ENCODE peak calls at places on chromosomes 6 and 20, in seven cellular contexts. M is NCI-H774, I is testis, X is kidney tubule cell, U is ACHN, J is GM18507, T is mucosa of gallbladder. B is an unnamed sample.

GRCh38 chr6:223763-224162 is 68.5 kb upstream of the DUSP22 start:
- DNase-seq in T (no peak), X (peak), J (no peak), U (no peak), M (peak), I (no peak), B (no peak)

GRCh38 chr6:118860363-118860762 is 33.6 kb upstream of the ASF1A start:
- DNase-seq in M (no peak), X (no peak), U (no peak), I (no peak), T (no peak), J (no peak), B (no peak)

GRCh38 chr20:25408890-25409289 is 1.4 kb downstream of the GINS1 start:
- DNase-seq in J (no peak), M (no peak), T (no peak), U (no peak), X (peak), I (no peak), B (no peak)

GRCh38 chr20:34604980-34605788 is 46.7 kb downstream of the MAP1LC3A start:
- DNase-seq in J (no peak), I (no peak), T (no peak), U (no peak), M (no peak), X (peak), B (no peak)

GRCh38 chr6:1110935-1111334 is 201.0 kb upstream of the FOXQ1 start:
- DNase-seq in X (peak), J (no peak), M (no peak), T (no peak), U (no peak), I (no peak), B (no peak)

GRCh38 chr20:22861231-22861980 is 173.7 kb upstream of the SSTR4 start:
- DNase-seq in I (no peak), X (peak), J (no peak), T (no peak), U (no peak), M (no peak), B (no peak)

GRCh38 chr6:156778615-156779205 is 1.5 kb downstream of the ARID1B start:
- DNase-seq in X (peak), T (peak), I (peak), M (no peak), J (no peak), U (peak), B (peak)

GRCh38 chr20:57159193-57159851 is 107.1 kb downstream of the BMP7 start:
- DNase-seq in T (no peak), J (no peak), U (no peak), I (no peak), X (no peak), M (no peak), B (no peak)

GRCh38 chr6:8237668-8238067 is 135.3 kb upstream of the EEF1E1 start:
- DNase-seq in T (no peak), M (no peak), U (no peak), X (no peak), I (no peak), J (no peak), B (no peak)

GRCh38 chr20:15155848-15156401 is 818.5 kb upstream of the FLRT3 start:
- DNase-seq in M (no peak), T (no peak), U (no peak), I (no peak), X (peak), J (no peak), B (no peak)

GRCh38 chr20:62392621-62393164 is 5.8 kb downstream of the RPS21 start:
- DNase-seq in I (no peak), U (no peak), J (no peak), X (no peak), M (no peak), T (no peak), B (no peak)

GRCh38 chr6:6683964-6684363 is 95.4 kb downstream of the LY86 start:
- DNase-seq in J (no peak), U (peak), M (no peak), T (peak), I (no peak), X (peak), B (no peak)

GRCh38 chr20:47727170-47727880 is 58.0 kb downstream of the SULF2 start:
- DNase-seq in U (no peak), J (peak), T (peak), M (no peak), I (peak), X (no peak), B (peak)

GRCh38 chr6:167855825-167856425 is 29.2 kb downstream of the AFDN start:
- DNase-seq in U (peak), J (no peak), X (peak), I (no peak), M (no peak), T (no peak), B (no peak)

GRCh38 chr6:98775205-98775604 is 59.2 kb upstream of the POU3F2 start:
- DNase-seq in T (no peak), M (no peak), X (no peak), U (no peak), I (no peak), J (no peak), B (no peak)

GRCh38 chr6:122008105-122009100 is 391.0 kb upstream of the HSF2 start:
- DNase-seq in U (no peak), T (no peak), X (no peak), M (no peak), I (no peak), J (no peak), B (no peak)

GRCh38 chr6:130752292-130752691 is 74.9 kb upstream of the SMLR1 start:
- DNase-seq in X (no peak), T (no peak), I (no peak), U (no peak), J (no peak), M (no peak), B (no peak)

GRCh38 chr6:159594106-159594749 is 98.8 kb downstream of the SOD2 start:
- DNase-seq in M (no peak), J (no peak), T (no peak), X (peak), I (no peak), U (no peak), B (no peak)

GRCh38 chr6:42315991-42316378 is 98.3 kb upstream of the MRPS10 start:
- DNase-seq in T (peak), X (peak), U (peak), I (no peak), J (no peak), M (no peak), B (no peak)

GRCh38 chr20:38290829-38291581 is 13.0 kb upstream of the BPI start:
- DNase-seq in M (no peak), X (peak), I (no peak), T (no peak), U (peak), J (no peak), B (no peak)

GRCh38 chr6:157494132-157494705 is 113.2 kb downstream of the ZDHHC14 start:
- DNase-seq in J (no peak), M (no peak), X (no peak), I (no peak), U (no peak), T (no peak), B (no peak)

GRCh38 chr20:15162061-15162740 is 824.8 kb upstream of the FLRT3 start:
- DNase-seq in M (no peak), U (peak), X (peak), T (no peak), J (no peak), I (no peak), B (no peak)

GRCh38 chr6:144033816-144034540 is 25.9 kb upstream of the PLAGL1 start:
- DNase-seq in J (no peak), I (no peak), X (peak), U (peak), T (no peak), M (no peak), B (no peak)

GRCh38 chr20:25148181-25148981 is 47.1 kb upstream of the ENTPD6 start:
- DNase-seq in J (no peak), T (peak), I (peak), U (no peak), X (peak), M (peak), B (no peak)

GRCh38 chr6:72238900-72239299 is 352.6 kb downstream of the RIMS1 start:
- DNase-seq in X (no peak), M (no peak), T (no peak), I (no peak), U (no peak), J (no peak), B (no peak)

GRCh38 chr6:40887079-40887822 is 151.8 kb downstream of the UNC5CL start:
- DNase-seq in J (no peak), U (no peak), I (peak), M (no peak), X (no peak), T (no peak), B (no peak)

GRCh38 chr6:169249057-169249456 is 4.6 kb downstream of the THBS2 start:
- DNase-seq in M (no peak), X (no peak), J (no peak), U (no peak), I (no peak), T (no peak), B (no peak)

GRCh38 chr6:160167547-160168391 is 46.2 kb downstream of the SLC22A1 start:
- DNase-seq in J (no peak), M (no peak), U (no peak), T (no peak), I (no peak), X (peak), B (no peak)

GRCh38 chr6:163787001-163787667 is 372.6 kb downstream of the QKI start:
- DNase-seq in U (no peak), I (peak), T (no peak), J (no peak), X (no peak), M (no peak), B (no peak)

GRCh38 chr6:138310294-138310693 is 67.4 kb upstream of the SMIM28 start:
- DNase-seq in T (no peak), M (peak), U (no peak), I (no peak), X (no peak), J (no peak), B (no peak)

B was measured in GDM1.